ENCODE peak calls at places on chromosome 20, in four cellular contexts. M, H, Z and W are unnamed samples.

GRCh38 chr20:48394415-48395081 is 433.3 kb downstream of the PREX1 start:
- DNase-seq in M (no peak), H (no peak), Z (no peak), W (no peak)

GRCh38 chr20:23636908-23637281 is 860 bp downstream of the CST3 start:
- DNase-seq in Z (no peak), M (no peak), H (no peak), W (no peak)

GRCh38 chr20:32970115-32970972 is 33.9 kb downstream of the SUN5 start:
- DNase-seq in H (peak; percentile 43), Z (no peak), M (no peak), W (peak; percentile 37)

GRCh38 chr20:60332523-60332922 is 374.3 kb downstream of the CDH26 start:
- DNase-seq in Z (no peak), M (no peak), H (no peak), W (no peak)

GRCh38 chr20:53579581-53580375 is 13.9 kb downstream of the ZNF217 start:
- DNase-seq in H (peak; percentile 60), Z (no peak), M (no peak), W (peak; percentile 83)

GRCh38 chr20:41454250-41454649 is 87.6 kb upstream of the EMILIN3 start:
- DNase-seq in Z (no peak), H (no peak), M (no peak), W (no peak)

GRCh38 chr20:53448426-53448825 is 145.2 kb downstream of the ZNF217 start:
- DNase-seq in H (no peak), Z (no peak), M (no peak), W (no peak)

GRCh38 chr20:10522328-10522727 is 87.2 kb downstream of the SLX4IP start:
- DNase-seq in M (no peak), H (no peak), Z (no peak), W (no peak)

GRCh38 chr20:46243707-46244628 is 64.3 kb downstream of the CDH22 start:
- DNase-seq in H (no peak), Z (no peak), M (no peak), W (no peak)

GRCh38 chr20:362271-363254 is 15.7 kb downstream of the NRSN2 start:
- DNase-seq in Z (peak; percentile 26), H (peak; percentile 82), M (peak; percentile 98), W (peak; percentile 68)

GRCh38 chr20:3551681-3552434 is 81.0 kb downstream of the ATRN start:
- DNase-seq in Z (no peak), M (no peak), H (no peak), W (no peak)

GRCh38 chr20:25573288-25574251 is 11.8 kb downstream of the NINL start:
- DNase-seq in Z (peak; percentile 12), M (no peak), H (no peak), W (peak; percentile 3)

GRCh38 chr20:35226775-35227681 is 538 bp downstream of the MMP24 start:
- DNase-seq in M (peak; percentile 64), H (no peak), Z (no peak), W (peak; percentile 86)

GRCh38 chr20:59400666-59401065 is 100.3 kb downstream of the EDN3 start:
- DNase-seq in Z (no peak), M (no peak), H (no peak), W (no peak)

GRCh38 chr20:11845311-11845710 is 72.4 kb upstream of the BTBD3 start:
- DNase-seq in Z (no peak), H (no peak), M (no peak), W (no peak)

GRCh38 chr20:45985573-45985972 is 13.6 kb upstream of the ZNF335 start:
- DNase-seq in H (no peak), M (peak; percentile 28), Z (no peak), W (peak; percentile 39)

GRCh38 chr20:41365785-41366545 is 653 bp downstream of the EMILIN3 start:
- DNase-seq in Z (no peak), M (no peak), H (no peak), W (no peak)

GRCh38 chr20:6818033-6818808 is 50.7 kb downstream of the BMP2 start:
- DNase-seq in Z (no peak), M (no peak), H (no peak), W (no peak)

GRCh38 chr20:10524643-10525042 is 89.5 kb downstream of the SLX4IP start:
- DNase-seq in H (no peak), Z (no peak), M (no peak), W (no peak)

GRCh38 chr20:34452281-34452982 is 63.8 kb upstream of the DYNLRB1 start:
- DNase-seq in H (no peak), Z (peak; percentile 57), M (no peak), W (no peak)

GRCh38 chr20:29079769-29080690 is 2177.4 kb upstream of the DEFB115 start:
- DNase-seq in Z (no peak), M (no peak), H (no peak), W (no peak)

GRCh38 chr20:46936415-46937139 is 41.9 kb downstream of the EYA2 start:
- DNase-seq in M (no peak), H (no peak), Z (no peak), W (no peak)

GRCh38 chr20:11582073-11582472 is 335.6 kb upstream of the BTBD3 start:
- DNase-seq in Z (no peak), M (no peak), H (no peak), W (no peak)

GRCh38 chr20:41357424-41358163 is 9.0 kb downstream of the EMILIN3 start:
- DNase-seq in Z (no peak), M (no peak), H (no peak), W (no peak)

GRCh38 chr20:6178537-6178936 is 55.7 kb upstream of the FERMT1 start:
- DNase-seq in M (no peak), Z (no peak), H (no peak), W (no peak)

GRCh38 chr20:1489328-1489727 is 1.9 kb downstream of the SIRPB2 start:
- DNase-seq in H (no peak), M (no peak), Z (no peak), W (no peak)

GRCh38 chr20:1491281-1491840 is at the start of gene SIRPB2:
- DNase-seq in H (peak; percentile 78), Z (no peak), M (peak; percentile 65), W (no peak)

GRCh38 chr20:1490643-1491042 is 577 bp downstream of the SIRPB2 start:
- DNase-seq in M (no peak), H (no peak), Z (no peak), W (no peak)

GRCh38 chr20:1491891-1492642 is 847 bp upstream of the SIRPB2 start:
- DNase-seq in Z (no peak), M (no peak), H (no peak), W (no peak)

DNA sequence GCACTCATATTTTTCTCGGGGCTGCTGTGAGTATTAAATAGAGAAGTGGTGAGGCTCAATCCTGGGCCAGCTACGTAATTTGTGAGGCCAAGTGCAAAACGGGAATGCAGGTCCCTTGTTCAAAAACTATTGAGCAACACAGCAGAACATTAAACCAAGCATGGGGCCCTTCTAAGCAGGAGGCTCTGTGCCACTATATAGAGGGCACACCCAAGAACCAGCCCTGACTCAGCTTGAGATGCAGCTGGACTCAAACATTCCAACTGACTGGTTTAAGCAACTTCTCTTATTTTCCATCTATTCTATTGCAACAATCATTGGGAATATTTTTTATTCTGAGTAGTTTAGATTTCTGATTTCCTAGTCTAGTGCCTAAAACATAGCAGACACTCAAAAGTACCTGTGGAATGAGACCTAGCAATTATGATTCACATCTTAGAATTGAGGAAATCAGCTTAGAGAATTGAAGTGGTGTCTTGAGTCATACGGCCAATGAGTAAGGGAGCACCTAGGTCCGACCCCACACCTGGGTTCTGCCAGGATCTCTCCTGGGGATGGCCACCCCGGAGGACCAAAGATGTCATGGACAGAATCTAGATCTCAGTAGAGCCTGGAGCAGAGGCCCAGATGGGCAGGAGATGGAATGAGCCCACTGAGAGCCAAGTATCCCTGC is 1.3 kb downstream of the SIRPB2 start:
- DNase-seq in M (no peak), Z (no peak), H (peak; percentile 71), W (no peak)
- H3K4me3 ChIP-seq in M (no peak overlapping the region), Z (no peak overlapping the region), H (no peak overlapping the region), W (no peak overlapping the region)

GRCh38 chr20:58149412-58150091 is 78.9 kb downstream of the ANKRD60 start:
- DNase-seq in M (no peak), H (no peak), Z (no peak), W (no peak)
- H3K4me3 ChIP-seq in M (no peak overlapping the region), H (no peak overlapping the region), Z (no peak overlapping the region), W (no peak overlapping the region)

GRCh38 chr20:63100926-63101699 is 94.3 kb upstream of the BHLHE23 start:
- DNase-seq in M (no peak), Z (no peak), H (peak; percentile 57), W (peak; percentile 42)
- H3K4me3 ChIP-seq in M (no peak overlapping the region), Z (no peak overlapping the region), H (no peak overlapping the region), W (no peak overlapping the region)

GRCh38 chr20:37525810-37526209 is 1.9 kb downstream of the BLCAP start:
- DNase-seq in M (no peak), Z (no peak), H (no peak), W (no peak)
- H3K4me3 ChIP-seq in M (no peak overlapping the region), Z (peak overlapping the region; percentile 94), H (peak overlapping the region; percentile 96), W (peak overlapping the region; percentile 92)